ENCODE peak calls at places on chromosomes 16 and 17, in nine cellular contexts. One of them, this sample, is unnamed. For H3K4me1, the result is how much of the 10 kb centered on the place peaks cover.

GRCh38 chr17:75146597-75146996 is 7.7 kb downstream of the JPT1 start:
- DNase-seq in GM23338: no peak
- DNase-seq in MM.1S: no peak
- DNase-seq in PC-3: no peak
- DNase-seq in hepatocyte: no peak
- DNase-seq in HCT116: no peak
- DNase-seq in neural progenitor cell: no peak
- DNase-seq in GM23248: peak
- DNase-seq in SK-N-SH: no peak
- DNase-seq in this sample: no peak

GRCh38 chr17:70804161-70804560 is 634.8 kb downstream of the KCNJ2 start:
- DNase-seq in GM23338: no peak
- DNase-seq in hepatocyte: no peak
- DNase-seq in HCT116: no peak
- DNase-seq in neural progenitor cell: no peak
- DNase-seq in SK-N-SH: no peak
- DNase-seq in PC-3: peak
- DNase-seq in GM23248: peak
- DNase-seq in MM.1S: no peak
- DNase-seq in this sample: no peak

GRCh38 chr16:53235851-53236250 is 181.1 kb downstream of the CHD9 start:
- DNase-seq in GM23248: peak
- DNase-seq in PC-3: no peak
- DNase-seq in neural progenitor cell: no peak
- DNase-seq in MM.1S: no peak
- DNase-seq in HCT116: no peak
- DNase-seq in GM23338: no peak
- DNase-seq in SK-N-SH: no peak
- DNase-seq in hepatocyte: no peak
- DNase-seq in this sample: no peak

GRCh38 chr16:50464325-50465290 is 83.6 kb upstream of the NKD1 start:
- DNase-seq in hepatocyte: no peak
- DNase-seq in GM23338: peak
- DNase-seq in MM.1S: no peak
- DNase-seq in neural progenitor cell: no peak
- DNase-seq in SK-N-SH: no peak
- DNase-seq in GM23248: no peak
- DNase-seq in PC-3: no peak
- DNase-seq in HCT116: no peak
- DNase-seq in this sample: no peak

GRCh38 chr17:2549392-2550211 is 37.9 kb upstream of the METTL16 start:
- DNase-seq in hepatocyte: no peak
- DNase-seq in MM.1S: no peak
- DNase-seq in SK-N-SH: no peak
- DNase-seq in neural progenitor cell: peak
- DNase-seq in HCT116: no peak
- DNase-seq in PC-3: no peak
- DNase-seq in GM23338: peak
- DNase-seq in GM23248: no peak
- DNase-seq in this sample: no peak

GRCh38 chr16:57539072-57539796 is 2.9 kb upstream of the CCDC102A start:
- DNase-seq in GM23338: no peak
- DNase-seq in neural progenitor cell: no peak
- DNase-seq in HCT116: no peak
- DNase-seq in PC-3: no peak
- DNase-seq in SK-N-SH: no peak
- DNase-seq in MM.1S: peak
- DNase-seq in hepatocyte: no peak
- DNase-seq in GM23248: no peak
- DNase-seq in this sample: peak

GRCh38 chr17:4900231-4901107 is 1.1 kb downstream of the C17orf107 start:
- DNase-seq in SK-N-SH: no peak
- DNase-seq in HCT116: no peak
- DNase-seq in hepatocyte: no peak
- DNase-seq in PC-3: no peak
- DNase-seq in neural progenitor cell: peak
- DNase-seq in MM.1S: no peak
- DNase-seq in GM23338: peak
- DNase-seq in GM23248: no peak
- DNase-seq in this sample: peak

GRCh38 chr17:15247891-15248529 is 17.1 kb downstream of the PMP22 start:
- DNase-seq in HCT116: no peak
- DNase-seq in hepatocyte: no peak
- DNase-seq in neural progenitor cell: peak
- DNase-seq in PC-3: peak
- DNase-seq in SK-N-SH: no peak
- DNase-seq in MM.1S: no peak
- DNase-seq in GM23248: peak
- DNase-seq in GM23338: peak
- DNase-seq in this sample: peak

GRCh38 chr17:83057397-83057761 is 22.0 kb upstream of the METRNL start:
- DNase-seq in neural progenitor cell: peak
- DNase-seq in GM23338: no peak
- DNase-seq in hepatocyte: no peak
- DNase-seq in SK-N-SH: peak
- DNase-seq in MM.1S: no peak
- DNase-seq in PC-3: no peak
- DNase-seq in HCT116: no peak
- DNase-seq in GM23248: no peak
- DNase-seq in this sample: no peak

GRCh38 chr17:17364338-17364667 is 61.1 kb downstream of the NT5M start:
- DNase-seq in HCT116: no peak
- DNase-seq in SK-N-SH: no peak
- DNase-seq in hepatocyte: no peak
- DNase-seq in neural progenitor cell: peak
- DNase-seq in PC-3: no peak
- DNase-seq in MM.1S: no peak
- DNase-seq in GM23248: no peak
- DNase-seq in GM23338: no peak
- DNase-seq in this sample: no peak

GRCh38 chr16:85354623-85355514 is 242.6 kb upstream of the CIBAR2 start:
- DNase-seq in SK-N-SH: peak
- DNase-seq in MM.1S: no peak
- DNase-seq in GM23338: no peak
- DNase-seq in HCT116: no peak
- DNase-seq in neural progenitor cell: no peak
- DNase-seq in PC-3: peak
- DNase-seq in hepatocyte: peak
- DNase-seq in GM23248: peak
- DNase-seq in this sample: no peak

GRCh38 chr16:49754495-49755290 is 101.2 kb downstream of the ZNF423 start:
- DNase-seq in GM23338: peak
- DNase-seq in HCT116: no peak
- DNase-seq in neural progenitor cell: peak
- DNase-seq in GM23248: peak
- DNase-seq in MM.1S: peak
- DNase-seq in PC-3: no peak
- DNase-seq in SK-N-SH: peak
- DNase-seq in hepatocyte: peak
- DNase-seq in this sample: no peak

GRCh38 chr17:80526116-80526910 is 18.3 kb upstream of the RPTOR start:
- DNase-seq in HCT116: no peak
- DNase-seq in GM23248: no peak
- DNase-seq in GM23338: peak
- DNase-seq in MM.1S: no peak
- DNase-seq in hepatocyte: no peak
- DNase-seq in neural progenitor cell: no peak
- DNase-seq in PC-3: no peak
- DNase-seq in SK-N-SH: peak
- DNase-seq in this sample: no peak

GRCh38 chr17:31724026-31724425 is 135.0 kb downstream of the COPRS start:
- DNase-seq in HCT116: no peak
- DNase-seq in SK-N-SH: no peak
- DNase-seq in MM.1S: no peak
- DNase-seq in GM23338: no peak
- DNase-seq in PC-3: no peak
- DNase-seq in GM23248: peak
- DNase-seq in neural progenitor cell: no peak
- DNase-seq in hepatocyte: no peak
- DNase-seq in this sample: no peak

GRCh38 chr17:49989518-49989880 is 5.5 kb downstream of the DLX3 start:
- DNase-seq in HCT116: no peak
- DNase-seq in GM23248: no peak
- DNase-seq in hepatocyte: no peak
- DNase-seq in neural progenitor cell: peak
- DNase-seq in PC-3: no peak
- DNase-seq in MM.1S: no peak
- DNase-seq in GM23338: peak
- DNase-seq in SK-N-SH: peak
- DNase-seq in this sample: no peak

GRCh38 chr16:35908152-35908551 is 2448.7 kb downstream of the TP53TG3F start:
- DNase-seq in GM23248: no peak
- DNase-seq in HCT116: no peak
- DNase-seq in MM.1S: no peak
- DNase-seq in hepatocyte: no peak
- DNase-seq in neural progenitor cell: no peak
- DNase-seq in PC-3: no peak
- DNase-seq in SK-N-SH: no peak
- DNase-seq in GM23338: no peak
- DNase-seq in this sample: no peak
- H3K4me1 ChIP-seq in GM23248: under half
- H3K4me1 ChIP-seq in HCT116: under half
- H3K4me1 ChIP-seq in MM.1S: under half
- H3K4me1 ChIP-seq in hepatocyte: under half
- H3K4me1 ChIP-seq in neural progenitor cell: under half
- H3K4me1 ChIP-seq in PC-3: under half
- H3K4me1 ChIP-seq in SK-N-SH: under half
- H3K4me1 ChIP-seq in GM23338: under half
- H3K4me1 ChIP-seq in this sample: under half

GRCh38 chr17:28926786-28927185 is 23.9 kb upstream of the DHRS13 start:
- DNase-seq in MM.1S: no peak
- DNase-seq in PC-3: no peak
- DNase-seq in GM23248: no peak
- DNase-seq in neural progenitor cell: no peak
- DNase-seq in GM23338: no peak
- DNase-seq in HCT116: no peak
- DNase-seq in SK-N-SH: no peak
- DNase-seq in hepatocyte: no peak
- DNase-seq in this sample: no peak

GRCh38 chr17:28926366-28926765 is 23.5 kb upstream of the DHRS13 start:
- DNase-seq in MM.1S: no peak
- DNase-seq in SK-N-SH: no peak
- DNase-seq in neural progenitor cell: no peak
- DNase-seq in HCT116: no peak
- DNase-seq in hepatocyte: no peak
- DNase-seq in PC-3: no peak
- DNase-seq in GM23248: no peak
- DNase-seq in GM23338: no peak
- DNase-seq in this sample: no peak

GRCh38 chr17:28928061-28928460 is 23.3 kb downstream of the PHF12 start:
- DNase-seq in GM23248: peak
- DNase-seq in MM.1S: no peak
- DNase-seq in PC-3: no peak
- DNase-seq in SK-N-SH: no peak
- DNase-seq in HCT116: no peak
- DNase-seq in hepatocyte: no peak
- DNase-seq in GM23338: no peak
- DNase-seq in neural progenitor cell: no peak
- DNase-seq in this sample: no peak

GRCh38 chr17:28929769-28930168 is 21.5 kb downstream of the PHF12 start:
- DNase-seq in hepatocyte: no peak
- DNase-seq in SK-N-SH: peak
- DNase-seq in neural progenitor cell: no peak
- DNase-seq in MM.1S: no peak
- DNase-seq in GM23338: peak
- DNase-seq in HCT116: no peak
- DNase-seq in PC-3: no peak
- DNase-seq in GM23248: no peak
- DNase-seq in this sample: no peak

DNA sequence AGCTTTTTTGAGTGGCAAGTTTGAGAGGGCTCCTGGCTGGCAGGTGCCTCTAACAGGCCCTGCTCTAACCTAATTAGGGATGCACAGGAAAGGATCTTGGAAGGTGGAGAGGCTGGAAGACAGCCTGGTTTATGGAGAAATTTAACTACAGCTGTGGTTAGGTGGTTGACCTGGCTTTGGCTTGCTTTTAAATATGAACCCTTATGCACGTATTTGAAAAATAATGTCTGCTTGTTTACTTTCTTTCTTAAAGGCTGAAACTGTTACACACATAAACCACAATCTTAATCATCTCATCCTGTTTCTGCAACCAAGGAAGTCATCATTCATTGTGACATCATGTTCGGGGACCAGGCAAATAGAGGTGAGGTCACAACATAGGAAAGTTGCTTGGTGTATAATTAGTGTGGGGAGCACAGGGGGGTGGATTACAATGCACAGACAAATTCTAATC is 23.1 kb upstream of the DHRS13 start:
- DNase-seq in hepatocyte: no peak
- DNase-seq in PC-3: peak
- DNase-seq in GM23338: no peak
- DNase-seq in HCT116: no peak
- DNase-seq in SK-N-SH: no peak
- DNase-seq in MM.1S: peak
- DNase-seq in GM23248: peak
- DNase-seq in neural progenitor cell: no peak
- DNase-seq in this sample: no peak
- TF ChIP-seq EZH2phosphoT487 in hepatocyte: no peak
- TF ChIP-seq EZH2phosphoT487 in PC-3: no peak
- TF ChIP-seq EZH2phosphoT487 in GM23338: no peak
- TF ChIP-seq EZH2phosphoT487 in HCT116: no peak
- TF ChIP-seq EZH2phosphoT487 in SK-N-SH: no peak
- TF ChIP-seq EZH2phosphoT487 in MM.1S: no peak
- TF ChIP-seq EZH2phosphoT487 in GM23248: peak
- TF ChIP-seq EZH2phosphoT487 in neural progenitor cell: no peak
- TF ChIP-seq EZH2phosphoT487 in this sample: no peak

GRCh38 chr16:72561-73537 is at the start of gene RHBDF1:
- DNase-seq in GM23338: peak
- DNase-seq in HCT116: no peak
- DNase-seq in GM23248: peak
- DNase-seq in SK-N-SH: peak
- DNase-seq in PC-3: peak
- DNase-seq in neural progenitor cell: peak
- DNase-seq in hepatocyte: peak
- DNase-seq in MM.1S: peak
- DNase-seq in this sample: no peak
- H3K4me3 ChIP-seq in GM23338: peak
- H3K4me3 ChIP-seq in HCT116: peak
- H3K4me3 ChIP-seq in GM23248: peak
- H3K4me3 ChIP-seq in SK-N-SH: peak
- H3K4me3 ChIP-seq in PC-3: peak
- H3K4me3 ChIP-seq in neural progenitor cell: peak
- H3K4me3 ChIP-seq in hepatocyte: peak
- H3K4me3 ChIP-seq in MM.1S: peak
- H3K4me3 ChIP-seq in this sample: no peak

GRCh38 chr16:31052131-31052530 is 18.8 kb downstream of the STX4 start:
- DNase-seq in MM.1S: no peak
- DNase-seq in GM23338: no peak
- DNase-seq in SK-N-SH: no peak
- DNase-seq in hepatocyte: peak
- DNase-seq in HCT116: peak
- DNase-seq in PC-3: peak
- DNase-seq in neural progenitor cell: no peak
- DNase-seq in GM23248: peak
- DNase-seq in this sample: no peak

GRCh38 chr16:31055613-31056012 is 18.4 kb downstream of the ZNF668 start:
- DNase-seq in HCT116: no peak
- DNase-seq in MM.1S: no peak
- DNase-seq in hepatocyte: no peak
- DNase-seq in SK-N-SH: no peak
- DNase-seq in GM23248: no peak
- DNase-seq in GM23338: peak
- DNase-seq in neural progenitor cell: peak
- DNase-seq in PC-3: no peak
- DNase-seq in this sample: no peak

GRCh38 chr16:31050280-31051030 is 17.1 kb downstream of the STX4 start:
- DNase-seq in hepatocyte: no peak
- DNase-seq in PC-3: no peak
- DNase-seq in HCT116: no peak
- DNase-seq in MM.1S: no peak
- DNase-seq in neural progenitor cell: no peak
- DNase-seq in GM23338: peak
- DNase-seq in GM23248: no peak
- DNase-seq in SK-N-SH: no peak
- DNase-seq in this sample: no peak
- H3K4me1 ChIP-seq in hepatocyte: under half
- H3K4me1 ChIP-seq in PC-3: under half
- H3K4me1 ChIP-seq in HCT116: under half
- H3K4me1 ChIP-seq in MM.1S: under half
- H3K4me1 ChIP-seq in neural progenitor cell: under half
- H3K4me1 ChIP-seq in GM23338: under half
- H3K4me1 ChIP-seq in GM23248: under half
- H3K4me1 ChIP-seq in SK-N-SH: under half
- H3K4me1 ChIP-seq in this sample: under half